ENCODE peak calls at places on chromosomes 4 and X, in five cellular contexts. W is K562, E is H1, X is mammary epithelial cell, O is GM23248. N is an unnamed sample.

GRCh38 chr4:163353054-163353453 is 9.4 kb downstream of the NPY5R start:
- DNase-seq in X (no peak), O (no peak), E (no peak), W (peak), N (no peak)

GRCh38 chr4:89284828-89285227 is 22.8 kb downstream of the GPRIN3 start:
- DNase-seq in E (no peak), O (peak), X (no peak), W (peak), N (no peak)

GRCh38 chr4:27861802-27862201 is 1001.2 kb downstream of the STIM2 start:
- DNase-seq in O (peak), E (no peak), X (peak), W (no peak), N (peak)

GRCh38 chr4:80619070-80619674 is 283.6 kb downstream of the CFAP299 start:
- DNase-seq in X (peak), O (peak), W (peak), E (no peak), N (peak)

GRCh38 chr4:166941629-166942028 is 292.7 kb downstream of the SPOCK3 start:
- DNase-seq in E (no peak), W (no peak), O (no peak), X (peak), N (no peak)

GRCh38 chr4:69738872-69739271 is 21.5 kb downstream of the SULT1B1 start:
- DNase-seq in W (no peak), X (no peak), E (no peak), O (no peak), N (no peak)

GRCh38 chr4:11966782-11967181 is 538.1 kb upstream of the HS3ST1 start:
- DNase-seq in X (no peak), W (no peak), E (no peak), O (no peak), N (no peak)

GRCh38 chrX:134801267-134801666 is 143.0 kb upstream of the PLAC1 start:
- DNase-seq in W (peak), X (no peak), O (no peak), E (no peak), N (no peak)

GRCh38 chr4:3128976-3129375 is 54.5 kb downstream of the HTT start:
- DNase-seq in W (no peak), O (peak), E (no peak), X (no peak), N (no peak)

GRCh38 chr4:168797738-168798375 is 212.2 kb downstream of the CBR4 start:
- DNase-seq in O (no peak), W (no peak), X (no peak), E (no peak), N (no peak)

GRCh38 chr4:40316333-40316781 is 18.8 kb upstream of the CHRNA9 start:
- DNase-seq in W (no peak), X (peak), E (no peak), O (peak), N (peak)

GRCh38 chr4:85938062-85938461 is 421.8 kb downstream of the MAPK10 start:
- DNase-seq in E (no peak), X (no peak), W (no peak), O (no peak), N (no peak)

GRCh38 chr4:85940131-85940530 is 419.7 kb downstream of the MAPK10 start:
- DNase-seq in O (peak), E (no peak), W (no peak), X (no peak), N (no peak)

GRCh38 chr4:85938902-85939301 is 421.0 kb downstream of the MAPK10 start:
- DNase-seq in E (no peak), X (no peak), O (no peak), W (no peak), N (no peak)

GRCh38 chr4:85939595-85939994 is 420.3 kb downstream of the MAPK10 start:
- DNase-seq in W (no peak), X (no peak), O (peak), E (no peak), N (no peak)

GRCh38 chr4:85942107-85942506 is 417.7 kb downstream of the MAPK10 start:
- DNase-seq in E (no peak), W (no peak), O (no peak), X (no peak), N (no peak)
- TF ChIP-seq EZH2 in E (no peak), W (no peak), O (no peak), X (no peak), N (no peak)

GRCh38 chrX:48663241-48663640 is 20.4 kb upstream of the WAS start:
- DNase-seq in X (no peak), W (no peak), E (no peak), O (no peak), N (no peak)
- H3K27ac ChIP-seq in X (no peak), W (no peak), E (no peak), O (no peak), N (no peak)

DNA sequence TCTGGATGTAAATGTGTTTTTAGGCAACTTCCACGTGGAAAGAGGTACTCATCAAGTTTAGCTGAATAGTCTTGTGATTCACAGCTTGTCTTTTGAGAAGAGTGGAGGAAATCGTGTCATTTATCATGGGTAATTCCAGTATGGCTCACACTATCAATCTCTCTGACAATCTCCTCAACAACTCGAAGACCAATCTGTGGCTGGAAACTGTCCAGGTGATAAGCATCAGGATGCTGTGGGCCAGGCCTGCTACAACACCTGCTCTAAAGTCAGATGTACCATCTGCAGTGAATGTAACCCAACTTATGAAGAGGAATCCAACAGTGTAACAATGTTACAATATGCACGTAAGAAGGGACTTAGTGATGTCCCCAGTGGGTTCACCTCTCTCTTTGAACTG is 132.1 kb upstream of the GK2 start:
- DNase-seq in O (no peak), W (no peak), E (no peak), X (peak), N (no peak)
- TF ChIP-seq EZH2 in O (no peak), W (no peak), E (no peak), X (no peak), N (no peak)

GRCh38 chr4:185805979-185806378 is 6.0 kb downstream of the SORBS2 start:
- DNase-seq in E (no peak), O (no peak), W (no peak), X (no peak), N (no peak)

GRCh38 chr4:185811509-185812364 is at the start of gene SORBS2:
- DNase-seq in X (peak), O (peak), W (no peak), E (no peak), N (peak)

GRCh38 chr4:185813133-185813532 is 1.1 kb upstream of the SORBS2 start:
- DNase-seq in X (no peak), W (no peak), E (no peak), O (no peak), N (no peak)

GRCh38 chr4:185810746-185811508 is 1.1 kb downstream of the SORBS2 start:
- DNase-seq in W (no peak), E (no peak), O (no peak), X (peak), N (no peak)

GRCh38 chr4:185809517-185810071 is 2.4 kb downstream of the SORBS2 start:
- DNase-seq in W (no peak), E (no peak), X (no peak), O (no peak), N (no peak)
- H3K27ac ChIP-seq in W (no peak), E (no peak), X (no peak), O (no peak), N (no peak)

DNA sequence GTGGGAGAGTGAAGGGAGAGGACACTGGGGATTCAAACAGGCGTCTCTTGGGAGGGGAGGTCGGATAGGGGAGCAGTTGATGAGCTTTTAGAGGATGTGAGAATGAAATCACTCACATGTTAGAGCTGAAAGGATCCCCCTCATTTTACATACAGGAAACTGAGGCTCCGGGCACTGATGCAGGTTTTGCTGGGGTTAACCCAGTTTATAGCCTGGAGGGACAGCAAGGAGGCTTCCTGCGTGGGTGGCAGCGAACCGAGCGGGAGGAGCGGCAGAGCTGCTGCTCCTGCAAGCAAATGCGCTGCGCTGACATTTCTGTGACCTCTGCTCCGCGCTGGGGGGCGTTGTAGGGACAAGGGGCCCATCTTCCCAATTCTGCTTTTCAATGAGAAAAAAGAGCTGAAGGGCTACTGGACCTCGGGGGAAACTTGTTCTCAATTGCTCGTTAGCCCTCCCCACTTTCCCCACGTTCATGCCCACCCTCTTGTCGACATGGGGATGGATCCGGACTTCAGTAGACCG is 1.1 kb upstream of the NEUROG2 start:
- DNase-seq in W (peak), X (no peak), O (no peak), E (peak), N (no peak)
- TF ChIP-seq EZH2 in W (no peak), X (peak), O (no peak), E (peak), N (no peak)

GRCh38 chrX:131821945-131822622 is 201.0 kb upstream of the STK26 start:
- DNase-seq in O (no peak), E (no peak), X (peak), W (no peak), N (peak)
- H3K27ac ChIP-seq in O (no peak), E (no peak), X (peak), W (no peak), N (peak)

GRCh38 chr4:174212061-174212460 is 71.4 kb downstream of the FBXO8 start:
- DNase-seq in W (no peak), O (no peak), E (no peak), X (no peak), N (no peak)

GRCh38 chr4:174211611-174212044 is 71.8 kb downstream of the FBXO8 start:
- DNase-seq in W (no peak), E (no peak), O (no peak), X (no peak), N (no peak)

GRCh38 chr4:174214102-174214878 is 69.2 kb downstream of the FBXO8 start:
- DNase-seq in W (no peak), O (peak), E (peak), X (no peak), N (no peak)

GRCh38 chr4:174215055-174215454 is 68.4 kb downstream of the FBXO8 start:
- DNase-seq in O (no peak), W (no peak), X (no peak), E (no peak), N (no peak)

DNA sequence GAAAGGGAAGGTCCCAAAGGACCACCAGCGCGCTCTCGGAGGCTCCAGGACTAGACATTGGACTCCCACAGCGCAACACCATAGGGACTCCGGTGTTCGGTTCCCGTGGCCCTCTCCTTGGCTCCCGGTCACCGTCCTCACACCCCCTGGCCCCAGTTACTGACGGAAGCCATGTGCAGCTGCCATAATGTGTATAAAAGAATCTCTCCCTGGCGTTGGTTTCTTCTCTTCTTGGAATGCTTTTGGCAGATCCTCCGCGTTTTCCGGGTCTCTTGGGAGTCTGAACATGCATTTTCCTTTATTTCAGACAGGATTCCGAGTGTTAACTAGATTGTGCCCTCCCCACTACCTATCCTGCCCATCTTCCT is 69.7 kb downstream of the FBXO8 start:
- DNase-seq in E (no peak), O (no peak), W (no peak), X (no peak), N (no peak)
- TF ChIP-seq EZH2 in E (no peak), O (no peak), W (no peak), X (no peak), N (no peak)